ENCODE peak calls at places on chromosome 2, in four cellular contexts. A is fibroblast of lung, E is cardiac fibroblast, N is hepatocyte. I is an unnamed sample.
A peak's percentile ranks its signal among the peaks of the same experiment; 100 is the strongest.

GRCh38 chr2:209049608-209050007 is 374.2 kb upstream of the MAP2 start:
- DNase-seq in A (no peak), E (no peak), N (no peak), I (no peak)

GRCh38 chr2:75527676-75528075 is 33.1 kb downstream of the EVA1A start:
- DNase-seq in A (peak; percentile 28), N (no peak), E (no peak), I (no peak)

GRCh38 chr2:98771771-98772521 is 41.0 kb upstream of the MGAT4A start:
- DNase-seq in N (no peak), E (peak; percentile 70), A (peak; percentile 87), I (no peak)

GRCh38 chr2:144099746-144100438 is 420.0 kb downstream of the ZEB2 start:
- DNase-seq in A (peak; percentile 98), N (peak; percentile 28), E (peak; percentile 44), I (no peak)

GRCh38 chr2:179677148-179677688 is 184.2 kb downstream of the ZNF385B start:
- DNase-seq in E (peak; percentile 11), A (no peak), N (peak; percentile 26), I (peak; percentile 94)

GRCh38 chr2:147045113-147045512 is 799.7 kb upstream of the ACVR2A start:
- DNase-seq in N (peak; percentile 63), E (peak; percentile 76), A (peak; percentile 42), I (peak; percentile 11)

GRCh38 chr2:40204268-40204667 is 247.6 kb downstream of the SLC8A1 start:
- DNase-seq in E (peak; percentile 11), A (peak; percentile 74), N (no peak), I (no peak)

GRCh38 chr2:231665208-231665921 is 43.0 kb upstream of the PTMA start:
- DNase-seq in E (no peak), N (no peak), A (no peak), I (no peak)

GRCh38 chr2:226398580-226398979 is 401.0 kb downstream of the IRS1 start:
- DNase-seq in E (peak; percentile 72), N (no peak), A (peak; percentile 30), I (no peak)

GRCh38 chr2:201953386-201953785 is 80.3 kb upstream of the FZD7 start:
- DNase-seq in N (no peak), E (no peak), A (no peak), I (no peak)

GRCh38 chr2:20484034-20484617 is 37.3 kb downstream of the RHOB start:
- DNase-seq in A (no peak), E (no peak), N (no peak), I (no peak)

GRCh38 chr2:183070942-183071844 is 7.4 kb upstream of the DUSP19 start:
- DNase-seq in E (peak; percentile 64), N (peak; percentile 71), A (peak; percentile 30), I (no peak)

GRCh38 chr2:168529900-168530561 is 74.0 kb downstream of the CERS6 start:
- DNase-seq in A (peak; percentile 21), E (peak; percentile 24), N (no peak), I (no peak)

DNA sequence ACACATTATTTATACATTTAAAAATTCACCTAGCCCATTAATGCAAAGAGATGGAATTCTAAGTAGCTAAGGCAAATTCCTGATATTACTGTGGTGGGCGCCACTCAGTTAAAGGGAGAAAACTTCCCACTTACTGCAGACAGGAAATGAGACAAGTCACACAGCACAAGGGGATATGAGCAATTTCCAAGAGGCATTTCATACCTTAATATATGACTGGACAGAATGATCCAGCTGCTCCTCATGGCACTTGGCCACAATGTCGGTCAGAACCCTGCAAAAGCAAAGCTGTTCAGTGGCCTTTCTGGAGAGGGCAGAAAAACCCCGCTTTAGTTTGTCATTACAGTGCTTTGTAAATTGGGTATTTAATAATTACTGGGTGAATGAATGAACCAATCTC is 121.4 kb upstream of the CCDC195 start:
- DNase-seq in A (peak; percentile 96), E (peak; percentile 85), N (no peak), I (no peak)
- TF ChIP-seq CTCF in A (no peak), E (peak; percentile 2), N (no peak), I (no peak)

DNA sequence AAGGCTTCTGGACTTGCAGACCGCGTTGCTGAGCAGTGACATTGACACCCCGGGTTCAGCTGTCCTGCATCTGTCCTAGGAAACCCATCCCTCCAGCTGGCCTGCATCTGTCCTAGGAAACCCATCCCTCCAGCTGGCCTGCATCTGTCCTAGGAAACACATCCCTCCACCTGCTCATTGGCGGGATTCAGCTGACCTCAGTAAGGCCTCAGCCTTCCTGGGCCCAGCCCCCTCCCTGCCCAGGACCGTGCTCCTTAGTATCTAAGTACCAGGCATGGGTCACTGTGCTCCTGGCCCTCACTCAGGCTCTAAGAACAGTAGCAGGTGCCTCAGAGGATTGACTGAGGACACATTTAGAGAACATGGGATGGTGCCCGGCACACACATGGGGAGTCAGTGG is 1.2 kb downstream of the MLPH start:
- DNase-seq in A (peak; percentile 32), N (no peak), E (no peak), I (no peak)
- H3K4me3 ChIP-seq in A (no peak overlapping the region), N (no peak overlapping the region), E (peak overlapping the region; percentile 72), I (peak overlapping the region; percentile 88)

DNA sequence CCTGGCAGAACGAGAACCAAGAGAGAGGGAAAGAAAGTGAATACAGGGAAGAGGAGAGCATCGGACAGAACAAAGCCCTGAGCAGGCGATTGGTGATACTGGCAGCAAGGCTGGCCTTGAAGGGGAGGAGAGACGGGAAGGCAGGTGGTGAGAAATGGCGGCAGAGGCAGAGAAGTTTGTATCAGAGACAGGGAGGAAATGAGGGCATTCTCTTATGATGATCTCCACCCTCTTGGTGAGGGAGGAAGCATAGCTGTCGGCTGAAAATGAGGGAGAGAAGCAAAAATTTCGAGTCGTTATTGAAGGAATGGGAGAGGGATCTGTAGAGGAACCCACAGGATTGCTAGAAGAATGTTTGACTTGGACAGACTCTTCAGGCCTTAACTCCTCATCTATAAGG is 80.6 kb downstream of the CLIP4 start:
- DNase-seq in N (no peak), A (peak; percentile 39), E (no peak), I (no peak)
- TF ChIP-seq CTCF in N (no peak), A (no peak), E (no peak), I (no peak)

GRCh38 chr2:12036640-12036983 is 290.2 kb downstream of the LPIN1 start:
- DNase-seq in N (no peak), E (no peak), A (no peak), I (no peak)
- H3K4me3 ChIP-seq in N (no peak overlapping the region), E (no peak overlapping the region), A (no peak overlapping the region), I (no peak overlapping the region)

DNA sequence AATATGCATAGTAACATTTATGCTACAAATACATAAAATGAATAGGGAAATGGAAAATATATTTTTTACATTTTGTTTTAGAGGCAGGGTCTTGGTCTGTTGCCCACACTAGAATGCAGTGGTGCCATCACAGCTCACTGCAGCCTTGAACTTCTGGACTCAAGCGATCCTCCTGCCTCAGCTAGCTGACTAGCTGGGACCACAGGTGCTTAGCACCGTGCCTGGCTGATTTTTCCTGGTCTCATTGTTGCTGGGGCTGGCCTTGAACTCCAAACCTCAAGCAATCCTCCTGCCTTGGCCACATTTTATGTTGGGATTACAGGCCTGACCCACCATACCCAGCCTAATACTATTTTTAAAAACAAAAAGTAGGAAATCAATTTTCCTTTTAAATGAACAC is 33.2 kb downstream of the XPO1 start:
- DNase-seq in A (no peak), N (no peak), E (no peak), I (no peak)
- TF ChIP-seq CTCF in A (no peak), N (no peak), E (no peak), I (no peak)

DNA sequence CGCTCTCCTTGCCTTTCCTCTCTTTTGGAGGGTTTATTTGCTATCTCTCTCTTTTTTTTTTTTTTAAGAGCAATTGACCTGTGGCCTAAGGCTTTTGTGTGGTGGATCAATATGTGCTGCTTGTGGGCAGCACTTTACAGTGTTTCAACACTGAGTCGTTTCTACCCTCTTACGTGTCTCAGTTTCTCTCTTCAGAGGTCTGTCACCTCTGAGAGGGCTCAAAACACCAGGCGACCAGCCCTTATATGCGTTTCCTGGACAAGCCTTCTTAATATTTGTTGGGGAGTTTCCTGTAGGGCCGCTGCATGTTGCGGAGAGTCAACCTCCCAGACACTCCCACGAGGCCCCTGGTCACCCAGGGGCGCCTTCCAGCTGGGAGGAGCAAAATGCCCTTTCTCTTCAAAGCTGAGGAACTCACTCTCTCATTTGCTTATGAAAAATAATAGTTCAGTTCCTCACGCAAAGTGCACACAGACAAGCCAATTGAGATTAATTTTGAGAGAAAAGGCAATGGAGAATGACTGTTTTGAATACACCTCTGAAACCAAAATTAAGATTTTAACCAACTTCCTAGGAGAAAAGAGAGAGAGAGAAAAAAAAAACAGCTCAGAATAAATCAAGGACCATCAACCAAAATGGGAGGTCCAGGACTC is 96.3 kb upstream of the B3GNT2 start:
- DNase-seq in E (no peak), N (no peak), A (no peak), I (no peak)
- H3K4me3 ChIP-seq in E (no peak overlapping the region), N (no peak overlapping the region), A (no peak overlapping the region), I (no peak overlapping the region)

I was measured in LNCaP clone FGC.